ENCODE peak calls at places on chromosomes 11 and 22, in six cellular contexts. L, I, X, U, V and Y are unnamed samples.
A peak's percentile ranks its signal among the peaks of the same experiment; 100 is the strongest.

GRCh38 chr22:40044870-40045834 is 50.4 kb downstream of the FAM83F start:
- DNase-seq in X (peak; percentile 58), U (peak; percentile 15), L (no peak), I (peak; percentile 43), V (peak; percentile 49), Y (peak; percentile 52)

GRCh38 chr11:12717851-12718291 is 43.6 kb downstream of the TEAD1 start:
- DNase-seq in X (no peak), V (no peak), I (no peak), L (no peak), U (no peak), Y (no peak)

GRCh38 chr22:30238661-30239420 is 7.7 kb downstream of the LIF start:
- DNase-seq in I (no peak), L (no peak), V (peak; percentile 46), U (peak; percentile 87), X (peak; percentile 70), Y (peak; percentile 60)

GRCh38 chr11:93236741-93237675 is 39.2 kb upstream of the SLC36A4 start:
- DNase-seq in V (peak; percentile 51), I (peak; percentile 29), X (peak; percentile 52), L (peak; percentile 10), U (peak; percentile 44), Y (peak; percentile 81)

GRCh38 chr11:73198677-73199076 is 19.4 kb upstream of the P2RY2 start:
- DNase-seq in I (peak; percentile 65), L (no peak), X (peak; percentile 33), V (peak; percentile 22), U (no peak), Y (peak; percentile 95)

GRCh38 chr11:66100272-66101037 is 30.4 kb downstream of the PACS1 start:
- DNase-seq in X (no peak), I (no peak), V (no peak), L (no peak), U (no peak), Y (no peak)

GRCh38 chr11:95767498-95767897 is 22.1 kb downstream of the FAM76B start:
- DNase-seq in X (no peak), L (no peak), V (peak; percentile 72), U (peak; percentile 79), I (no peak), Y (no peak)

GRCh38 chr11:114319716-114320328 is 23.6 kb downstream of the NNMT start:
- DNase-seq in L (no peak), U (no peak), V (no peak), X (peak; percentile 72), I (no peak), Y (peak; percentile 37)

GRCh38 chr11:77201370-77201769 is 73.3 kb downstream of the MYO7A start:
- DNase-seq in L (no peak), I (no peak), V (no peak), X (no peak), U (no peak), Y (no peak)

GRCh38 chr11:35667257-35667656 is 4.7 kb downstream of the TRIM44 start:
- DNase-seq in X (no peak), U (no peak), I (no peak), L (no peak), V (no peak), Y (peak; percentile 22)
- H3K27me3 ChIP-seq in X (peaks cover 6% of the 10 kb centered on the region), U (no peaks in the 10 kb centered on the region), I (no peaks in the 10 kb centered on the region), L (peaks cover 7% of the 10 kb centered on the region), V (no peaks in the 10 kb centered on the region), Y (no peaks in the 10 kb centered on the region)

GRCh38 chr22:42693763-42694683 is 26.6 kb downstream of the A4GALT start:
- DNase-seq in V (no peak), I (no peak), U (no peak), L (no peak), X (no peak), Y (no peak)

GRCh38 chr22:42691440-42691839 is 29.2 kb downstream of the A4GALT start:
- DNase-seq in L (no peak), V (no peak), I (no peak), X (no peak), U (no peak), Y (no peak)

GRCh38 chr22:42695294-42695693 is 25.4 kb downstream of the A4GALT start:
- DNase-seq in V (no peak), U (no peak), I (no peak), X (no peak), L (no peak), Y (no peak)

GRCh38 chr22:42692239-42693054 is 28.2 kb downstream of the A4GALT start:
- DNase-seq in V (no peak), L (no peak), X (no peak), I (no peak), U (no peak), Y (peak; percentile 22)

GRCh38 chr22:42693055-42693762 is 27.5 kb downstream of the A4GALT start:
- DNase-seq in L (no peak), U (no peak), X (no peak), I (no peak), V (no peak), Y (no peak)
- H2BK15ac ChIP-seq in L (no peak overlapping the region), U (no peak overlapping the region), X (no peak overlapping the region), I (no peak overlapping the region), V (no peak overlapping the region), Y (no peak overlapping the region)

GRCh38 chr22:35230417-35230816 is 26.9 kb upstream of the HMGXB4 start:
- DNase-seq in X (no peak), I (no peak), U (no peak), L (no peak), V (no peak), Y (no peak)

GRCh38 chr22:35229865-35230264 is 27.4 kb upstream of the HMGXB4 start:
- DNase-seq in V (no peak), I (no peak), U (no peak), L (no peak), X (no peak), Y (no peak)

GRCh38 chr22:35231585-35232084 is 25.7 kb upstream of the HMGXB4 start:
- DNase-seq in L (peak; percentile 68), U (peak; percentile 55), V (peak; percentile 59), X (peak; percentile 86), I (peak; percentile 70), Y (peak; percentile 88)

GRCh38 chr22:35230839-35231584 is 26.3 kb upstream of the HMGXB4 start:
- DNase-seq in V (no peak), X (no peak), I (no peak), L (no peak), U (no peak), Y (no peak)

GRCh38 chr22:35227248-35227647 is 30.0 kb upstream of the HMGXB4 start:
- DNase-seq in U (no peak), V (no peak), X (no peak), L (no peak), I (no peak), Y (peak; percentile 85)
- H3K27me3 ChIP-seq in U (peaks cover 31% of the 10 kb centered on the region), V (peaks cover 38% of the 10 kb centered on the region), X (peaks cover 2% of the 10 kb centered on the region), L (peaks cover 2% of the 10 kb centered on the region), I (no peaks in the 10 kb centered on the region), Y (no peaks in the 10 kb centered on the region)

GRCh38 chr22:49462795-49463194 is 364.9 kb downstream of the BRD1 start:
- DNase-seq in U (no peak), V (no peak), I (no peak), L (no peak), X (no peak), Y (no peak)

GRCh38 chr22:49460662-49461371 is 366.9 kb downstream of the BRD1 start:
- DNase-seq in V (no peak), U (no peak), X (no peak), I (no peak), L (no peak), Y (no peak)

GRCh38 chr22:49461674-49462073 is 366.0 kb downstream of the BRD1 start:
- DNase-seq in V (no peak), I (no peak), U (no peak), X (no peak), L (no peak), Y (no peak)

GRCh38 chr22:49464024-49464423 is 363.6 kb downstream of the BRD1 start:
- DNase-seq in L (no peak), X (no peak), I (no peak), U (no peak), V (no peak), Y (no peak)

GRCh38 chr22:49462291-49462690 is 365.4 kb downstream of the BRD1 start:
- DNase-seq in V (no peak), U (no peak), X (no peak), L (no peak), I (no peak), Y (no peak)
- H2BK15ac ChIP-seq in V (no peak overlapping the region), U (no peak overlapping the region), X (no peak overlapping the region), L (peak overlapping the region; percentile 88), I (no peak overlapping the region), Y (no peak overlapping the region)

GRCh38 chr11:1674879-1675235 is 22.1 kb upstream of the KRTAP5-6 start:
- DNase-seq in I (no peak), U (no peak), L (no peak), X (no peak), V (no peak), Y (no peak)
- H3K27me3 ChIP-seq in I (no peaks in the 10 kb centered on the region), U (peaks cover 40% of the 10 kb centered on the region), L (peaks cover 4% of the 10 kb centered on the region), X (no peaks in the 10 kb centered on the region), V (peaks cover 45% of the 10 kb centered on the region), Y (no peaks in the 10 kb centered on the region)